ENCODE peak calls at places on chromosomes 13 and 19, in four cellular contexts. Y is cardiac fibroblast, W is OCI-LY7, V is breast epithelium. I is an unnamed sample.

GRCh38 chr13:47220453-47221150 is 323.7 kb upstream of the HTR2A start:
- DNase-seq in V (no peak), Y (no peak), W (no peak), I (no peak)

GRCh38 chr19:1236566-1236965 is 1.2 kb downstream of the CBARP start:
- DNase-seq in V (no peak), Y (no peak), W (no peak), I (no peak)

GRCh38 chr13:105598551-105598950 is 936.9 kb downstream of the EFNB2 start:
- DNase-seq in W (no peak), V (no peak), Y (peak), I (no peak)

GRCh38 chr19:3968556-3969434 is 2.1 kb downstream of the DAPK3 start:
- DNase-seq in Y (peak), W (no peak), V (peak), I (no peak)

GRCh38 chr13:111011899-111012298 is 97.0 kb upstream of the ANKRD10 start:
- DNase-seq in Y (peak), W (no peak), V (no peak), I (no peak)

GRCh38 chr13:50191004-50191403 is 175.8 kb downstream of the KCNRG start:
- DNase-seq in Y (no peak), V (no peak), W (no peak), I (no peak)

GRCh38 chr19:16051254-16052025 is 24.9 kb upstream of the TPM4 start:
- DNase-seq in V (no peak), Y (peak), W (peak), I (no peak)

GRCh38 chr19:2495651-2496316 is 19.9 kb downstream of the GADD45B start:
- DNase-seq in V (peak), Y (peak), W (no peak), I (no peak)

DNA sequence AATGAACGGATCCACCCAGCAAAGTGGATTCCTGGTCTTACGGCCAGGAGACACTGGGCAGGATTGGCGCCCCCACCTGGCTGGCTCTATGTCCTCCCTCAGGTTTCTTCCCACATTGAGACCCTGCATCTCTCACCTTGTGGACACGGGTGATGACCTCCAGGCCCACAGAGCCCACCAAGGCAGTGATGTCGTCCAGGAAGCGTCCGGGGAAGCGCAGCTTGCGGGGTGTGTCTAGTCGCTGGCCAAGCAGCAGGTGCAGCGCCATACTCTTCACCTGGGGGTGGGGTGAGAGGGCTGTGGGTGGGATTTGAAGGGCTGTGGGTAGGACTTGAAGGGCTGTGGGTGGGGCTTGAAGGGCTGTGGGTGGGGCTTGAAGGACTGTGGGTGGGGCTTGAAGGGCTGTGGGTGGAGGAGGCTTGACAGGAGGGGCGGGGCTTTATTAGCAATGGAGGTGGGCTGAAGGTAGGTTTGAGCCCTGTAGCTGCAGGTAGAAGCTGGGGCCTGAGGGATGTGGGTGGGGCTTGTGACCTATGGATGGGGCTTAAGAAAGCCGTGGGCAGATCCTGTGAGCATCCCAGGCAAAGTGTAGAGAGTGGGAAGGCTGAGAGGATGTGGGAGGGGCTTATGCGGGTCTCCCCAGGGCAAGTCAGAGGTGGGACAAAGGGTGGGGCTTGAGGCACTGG is 12.1 kb upstream of the ANGPTL8 start:
- DNase-seq in Y (peak), W (peak), V (no peak), I (no peak)
- TF ChIP-seq CTCF in Y (peak), W (peak), V (no peak), I (no peak)

GRCh38 chr13:95019886-95020285 is 281.4 kb downstream of the ABCC4 start:
- DNase-seq in V (no peak), W (no peak), Y (no peak), I (no peak)
- TF ChIP-seq CTCF in V (no peak), W (no peak), Y (no peak), I (no peak)

GRCh38 chr13:28239374-28239773 is 101.0 kb downstream of the PAN3 start:
- DNase-seq in Y (peak), V (no peak), W (no peak), I (no peak)
- TF ChIP-seq CTCF in Y (no peak), V (no peak), W (no peak), I (no peak)

DNA sequence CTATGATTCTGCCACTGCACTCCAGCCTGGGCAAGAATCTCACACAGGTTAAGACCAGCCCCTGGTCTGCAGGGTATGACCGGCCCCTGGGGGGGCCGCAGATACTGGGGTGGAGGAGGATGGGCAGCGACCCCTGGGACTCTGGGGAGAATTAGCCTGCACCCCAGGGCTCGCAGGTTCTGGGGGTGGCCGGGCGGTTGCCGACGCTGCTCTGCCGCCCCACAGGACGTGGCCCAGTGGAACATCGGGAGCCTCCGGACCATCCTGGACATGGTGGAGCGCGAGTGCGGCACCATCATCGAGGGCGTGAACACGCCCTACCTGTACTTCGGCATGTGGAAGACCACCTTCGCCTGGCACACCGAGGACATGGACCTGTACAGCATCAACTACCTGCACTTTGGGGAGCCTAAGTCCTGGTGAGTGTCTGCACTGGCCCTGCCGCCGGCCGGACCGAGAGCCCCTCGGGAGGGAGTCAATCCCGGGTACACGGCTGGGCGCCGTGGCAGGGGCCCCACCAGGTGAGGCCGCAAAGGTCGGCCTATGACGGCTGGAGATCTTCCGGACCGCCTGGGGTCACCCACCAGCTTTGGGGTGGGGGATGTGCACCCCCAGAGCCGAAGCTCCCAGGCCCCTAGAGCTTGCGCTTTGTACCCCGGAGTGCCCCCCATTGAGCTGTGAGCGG is 78.5 kb downstream of the KDM4B start:
- DNase-seq in Y (no peak), V (no peak), W (no peak), I (no peak)
- TF ChIP-seq CTCF in Y (no peak), V (no peak), W (no peak), I (no peak)

DNA sequence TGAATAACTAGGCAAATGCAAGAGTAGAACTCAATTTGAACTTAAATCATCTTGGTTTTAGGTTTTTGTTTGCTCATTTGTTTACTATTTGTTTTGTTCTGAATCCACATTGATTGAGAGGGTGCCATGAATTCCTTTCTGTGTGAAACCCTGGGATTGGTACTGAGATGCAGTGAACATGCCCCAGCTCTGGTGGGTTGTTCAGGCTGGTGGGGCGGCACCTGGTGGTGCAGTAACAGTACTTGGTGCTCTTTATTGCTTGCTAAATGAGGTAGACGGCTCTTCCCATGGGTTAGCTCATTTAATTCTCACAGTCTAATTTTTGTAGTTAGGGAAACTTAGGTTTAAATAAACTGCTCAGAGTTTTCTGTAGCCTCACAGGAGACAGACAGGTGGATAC is 48.4 kb downstream of the WASF3 start:
- DNase-seq in W (peak), Y (no peak), V (no peak), I (no peak)
- TF ChIP-seq CTCF in W (peak), Y (no peak), V (no peak), I (no peak)

GRCh38 chr13:113791761-113792160 is 32.7 kb downstream of the TMEM255B start:
- DNase-seq in V (no peak), Y (no peak), W (no peak), I (no peak)
- TF ChIP-seq CTCF in V (no peak), Y (no peak), W (no peak), I (no peak)

DNA sequence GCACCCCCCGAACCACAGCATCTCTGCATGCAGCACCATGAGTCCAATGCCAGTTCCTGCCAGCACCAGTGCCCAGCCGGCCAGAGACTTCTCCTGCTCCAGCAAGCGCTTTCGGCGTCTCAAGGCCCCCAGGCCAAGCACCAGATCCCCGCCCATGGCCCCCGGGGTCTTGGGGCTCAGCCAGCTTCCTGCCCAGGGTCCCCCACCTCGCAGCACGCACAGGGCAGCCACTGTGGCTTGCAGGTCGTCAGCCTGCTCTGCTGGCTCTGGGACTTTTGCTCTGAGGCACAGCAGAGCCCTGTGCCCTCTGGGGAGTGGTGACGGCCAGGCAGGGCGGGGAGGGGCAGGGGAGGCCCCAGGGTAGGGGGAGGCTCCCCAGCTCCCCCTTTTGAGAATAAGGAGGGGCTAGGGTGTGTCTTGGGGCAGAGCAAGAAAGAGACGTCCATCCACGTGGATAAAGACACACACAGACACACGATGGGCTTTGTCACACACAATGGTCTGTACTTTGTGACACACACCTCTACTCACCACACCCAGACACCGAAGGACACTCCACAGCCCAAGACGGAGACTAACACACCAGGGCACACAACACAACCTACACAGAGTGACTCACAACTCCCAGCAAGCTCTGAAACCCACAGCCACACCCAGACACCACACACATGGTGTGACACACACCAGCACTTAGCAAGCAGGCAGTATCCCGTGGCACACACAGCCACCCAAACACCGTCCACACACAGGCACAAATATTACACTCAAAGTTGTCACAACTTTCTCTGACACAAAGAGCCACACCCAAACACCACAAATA is at the start of gene KCNN4:
- DNase-seq in W (peak), V (no peak), Y (peak), I (no peak)
- TF ChIP-seq CTCF in W (no peak), V (no peak), Y (no peak), I (no peak)

I was measured in dorsolateral prefrontal cortex.